ENCODE peak calls at places on chromosomes 7 and 10, in eight cellular contexts. Y is T1000, Z is lower lobe of right lung, S is anterior cingulate cortex, L is NCI-H1105, J is GM23248, W is uterus, P is foreskin fibroblast. H is an unnamed sample.

GRCh38 chr7:137954614-137955013 is 47.3 kb downstream of the CREB3L2 start:
- DNase-seq in Y (no peak), Z (no peak), S (no peak), L (no peak), J (peak; percentile 42), W (no peak), P (peak; percentile 29), H (no peak)

GRCh38 chr7:6221340-6222319 is 50.8 kb downstream of the CYTH3 start:
- DNase-seq in Y (no peak), Z (no peak), S (no peak), L (no peak), J (peak; percentile 35), W (no peak), P (no peak), H (no peak)

GRCh38 chr7:2522780-2523433 is 3.3 kb downstream of the LFNG start:
- DNase-seq in Y (no peak), Z (no peak), S (no peak), L (no peak), J (peak; percentile 52), W (no peak), P (peak; percentile 82), H (peak; percentile 55)

GRCh38 chr10:114526112-114526496 is 121.8 kb upstream of the AFAP1L2 start:
- DNase-seq in Y (no peak), Z (no peak), S (no peak), L (no peak), J (no peak), W (no peak), P (no peak), H (no peak)

GRCh38 chr7:135858379-135858778 is 109.8 kb upstream of the FAM180A start:
- DNase-seq in Y (no peak), Z (no peak), S (no peak), L (no peak), J (no peak), W (no peak), P (no peak), H (no peak)

GRCh38 chr10:119758448-119758847 is 32.6 kb downstream of the INPP5F start:
- DNase-seq in Y (no peak), Z (no peak), S (no peak), L (no peak), J (no peak), W (no peak), P (no peak), H (no peak)

GRCh38 chr7:112124367-112124766 is 81.8 kb downstream of the DOCK4 start:
- DNase-seq in Y (no peak), Z (no peak), S (no peak), L (no peak), J (no peak), W (no peak), P (no peak), H (no peak)

GRCh38 chr7:134640842-134641715 is 5.6 kb upstream of the BPGM start:
- DNase-seq in Y (no peak), Z (no peak), S (no peak), L (no peak), J (no peak), W (no peak), P (peak; percentile 69), H (no peak)

GRCh38 chr7:101954494-101954893 is 137.1 kb downstream of the CUX1 start:
- DNase-seq in Y (no peak), Z (no peak), S (no peak), L (no peak), J (no peak), W (no peak), P (no peak), H (no peak)

GRCh38 chr7:724298-724697 is 2.2 kb upstream of the DNAAF5 start:
- DNase-seq in Y (no peak), Z (no peak), S (no peak), L (no peak), J (no peak), W (no peak), P (no peak), H (no peak)

GRCh38 chr7:150787321-150788281 is 12.6 kb downstream of the TMEM176B start:
- DNase-seq in Y (no peak), Z (no peak), S (no peak), L (no peak), J (peak; percentile 18), W (no peak), P (no peak), H (peak; percentile 43)

GRCh38 chr7:94314526-94314925 is 80.2 kb upstream of the COL1A2 start:
- DNase-seq in Y (no peak), Z (no peak), S (no peak), L (no peak), J (no peak), W (no peak), P (no peak), H (no peak)

GRCh38 chr7:108418941-108419340 is 37.3 kb downstream of the NRCAM start:
- DNase-seq in Y (no peak), Z (no peak), S (no peak), L (no peak), J (no peak), W (no peak), P (peak; percentile 27), H (no peak)

GRCh38 chr7:76296743-76297740 is 5.4 kb upstream of the HSPB1 start:
- DNase-seq in Y (no peak), Z (peak; percentile 79), S (no peak), L (no peak), J (peak; percentile 95), W (peak; percentile 89), P (peak; percentile 94), H (no peak)

GRCh38 chr7:137462074-137462715 is 118.7 kb upstream of the PTN start:
- DNase-seq in Y (no peak), Z (no peak), S (no peak), L (no peak), J (peak; percentile 83), W (no peak), P (peak; percentile 77), H (no peak)

GRCh38 chr7:137681657-137682562 is 164.9 kb downstream of the DGKI start:
- DNase-seq in Y (peak; percentile 5), Z (no peak), S (no peak), L (no peak), J (peak; percentile 93), W (peak; percentile 33), P (peak; percentile 93), H (no peak)

GRCh38 chr10:102306006-102306405 is 60.7 kb downstream of the GBF1 start:
- DNase-seq in Y (no peak), Z (no peak), S (no peak), L (no peak), J (no peak), W (no peak), P (no peak), H (no peak)

GRCh38 chr7:157588271-157588589 is 251.4 kb downstream of the DNAJB6 start:
- DNase-seq in Y (no peak), Z (peak; percentile 38), S (no peak), L (no peak), J (no peak), W (no peak), P (no peak), H (no peak)

GRCh38 chr10:89242840-89243586 is 8.6 kb downstream of the LIPA start:
- DNase-seq in Y (no peak), Z (no peak), S (no peak), L (no peak), J (no peak), W (no peak), P (no peak), H (no peak)

GRCh38 chr10:2137549-2138174 is 400.3 kb upstream of the ADARB2 start:
- DNase-seq in Y (no peak), Z (no peak), S (no peak), L (no peak), J (no peak), W (no peak), P (no peak), H (peak; percentile 0)

GRCh38 chr7:134625571-134625970 is 21.1 kb upstream of the BPGM start:
- DNase-seq in Y (no peak), Z (no peak), S (no peak), L (no peak), J (peak; percentile 92), W (no peak), P (peak; percentile 75), H (no peak)

GRCh38 chr10:122301055-122301810 is 30.1 kb downstream of the BTBD16 start:
- DNase-seq in Y (peak; percentile 50), Z (no peak), S (no peak), L (no peak), J (peak; percentile 93), W (no peak), P (no peak), H (no peak)

GRCh38 chr10:17239276-17239660 is 11.2 kb downstream of the VIM start:
- DNase-seq in Y (no peak), Z (no peak), S (no peak), L (no peak), J (no peak), W (no peak), P (no peak), H (no peak)

GRCh38 chr10:99297033-99297432 is 32.1 kb upstream of the CNNM1 start:
- DNase-seq in Y (no peak), Z (no peak), S (no peak), L (no peak), J (no peak), W (no peak), P (no peak), H (no peak)

GRCh38 chr7:14016950-14017349 is 27.5 kb upstream of the ETV1 start:
- DNase-seq in Y (no peak), Z (no peak), S (no peak), L (no peak), J (peak; percentile 47), W (no peak), P (peak; percentile 22), H (no peak)

GRCh38 chr10:71255817-71256660 is 43.7 kb downstream of the UNC5B start:
- DNase-seq in Y (no peak), Z (no peak), S (no peak), L (peak; percentile 79), J (peak; percentile 89), W (peak; percentile 53), P (peak; percentile 95), H (peak; percentile 42)